ENCODE peak calls at places on chromosomes 4 and X, in eight cellular contexts. One of them, this sample, is unnamed.
A peak's percentile ranks its signal among the peaks of the same experiment; 100 is the strongest.

GRCh38 chr4:41709844-41710481 is 38.6 kb downstream of the PHOX2B start:
- DNase-seq in AG10803: peak; percentile 32
- DNase-seq in H9: no peak
- DNase-seq in neural progenitor cell: no peak
- DNase-seq in hepatocyte: peak; percentile 51
- DNase-seq in AG04449: peak; percentile 19
- DNase-seq in progenitor cell of endocrine pancreas: no peak
- DNase-seq in mucosa of descending colon: no peak
- DNase-seq in this sample: peak; percentile 64

GRCh38 chr4:52824603-52825310 is 37.4 kb upstream of the RASL11B start:
- DNase-seq in H9: peak; percentile 21
- DNase-seq in neural progenitor cell: peak; percentile 13
- DNase-seq in hepatocyte: peak; percentile 61
- DNase-seq in progenitor cell of endocrine pancreas: no peak
- DNase-seq in AG10803: peak; percentile 76
- DNase-seq in mucosa of descending colon: no peak
- DNase-seq in AG04449: no peak
- DNase-seq in this sample: peak; percentile 32

GRCh38 chr4:124278477-124278876 is 434.1 kb downstream of the ANKRD50 start:
- DNase-seq in mucosa of descending colon: no peak
- DNase-seq in AG10803: peak; percentile 17
- DNase-seq in AG04449: no peak
- DNase-seq in neural progenitor cell: no peak
- DNase-seq in progenitor cell of endocrine pancreas: no peak
- DNase-seq in H9: no peak
- DNase-seq in hepatocyte: no peak
- DNase-seq in this sample: peak; percentile 45

GRCh38 chrX:112841114-112841819 is 636 bp upstream of the AMOT start:
- DNase-seq in AG10803: peak; percentile 81
- DNase-seq in H9: peak; percentile 92
- DNase-seq in progenitor cell of endocrine pancreas: peak; percentile 81
- DNase-seq in neural progenitor cell: peak; percentile 96
- DNase-seq in AG04449: no peak
- DNase-seq in mucosa of descending colon: peak; percentile 88
- DNase-seq in hepatocyte: peak; percentile 98
- DNase-seq in this sample: peak; percentile 57

GRCh38 chrX:142095816-142096215 is 109.3 kb downstream of the MAGEC2 start:
- DNase-seq in H9: no peak
- DNase-seq in mucosa of descending colon: no peak
- DNase-seq in hepatocyte: peak; percentile 7
- DNase-seq in AG04449: no peak
- DNase-seq in neural progenitor cell: no peak
- DNase-seq in progenitor cell of endocrine pancreas: no peak
- DNase-seq in AG10803: no peak
- DNase-seq in this sample: no peak

GRCh38 chrX:40952855-40953254 is 132.4 kb upstream of the USP9X start:
- DNase-seq in mucosa of descending colon: no peak
- DNase-seq in progenitor cell of endocrine pancreas: no peak
- DNase-seq in neural progenitor cell: no peak
- DNase-seq in AG04449: no peak
- DNase-seq in AG10803: no peak
- DNase-seq in H9: no peak
- DNase-seq in hepatocyte: no peak
- DNase-seq in this sample: no peak

GRCh38 chr4:83339573-83339972 is 4.9 kb upstream of the HPSE start:
- DNase-seq in neural progenitor cell: no peak
- DNase-seq in AG10803: no peak
- DNase-seq in progenitor cell of endocrine pancreas: no peak
- DNase-seq in AG04449: no peak
- DNase-seq in mucosa of descending colon: no peak
- DNase-seq in H9: no peak
- DNase-seq in hepatocyte: no peak
- DNase-seq in this sample: no peak

GRCh38 chrX:48663241-48663640 is 20.4 kb upstream of the WAS start:
- DNase-seq in neural progenitor cell: no peak
- DNase-seq in H9: no peak
- DNase-seq in AG04449: no peak
- DNase-seq in AG10803: no peak
- DNase-seq in hepatocyte: no peak
- DNase-seq in mucosa of descending colon: no peak
- DNase-seq in progenitor cell of endocrine pancreas: no peak
- DNase-seq in this sample: no peak

GRCh38 chr4:99640676-99641075 is 17.0 kb downstream of the C4orf54 start:
- DNase-seq in AG10803: no peak
- DNase-seq in mucosa of descending colon: no peak
- DNase-seq in H9: no peak
- DNase-seq in AG04449: no peak
- DNase-seq in neural progenitor cell: peak; percentile 50
- DNase-seq in hepatocyte: no peak
- DNase-seq in progenitor cell of endocrine pancreas: no peak
- DNase-seq in this sample: no peak

GRCh38 chrX:63354484-63354883 is 3.4 kb upstream of the SPIN4 start:
- DNase-seq in neural progenitor cell: no peak
- DNase-seq in AG10803: no peak
- DNase-seq in H9: no peak
- DNase-seq in mucosa of descending colon: no peak
- DNase-seq in AG04449: no peak
- DNase-seq in hepatocyte: no peak
- DNase-seq in progenitor cell of endocrine pancreas: no peak
- DNase-seq in this sample: no peak

GRCh38 chr4:188297873-188298272 is 158.6 kb downstream of the TRIML1 start:
- DNase-seq in neural progenitor cell: no peak
- DNase-seq in H9: no peak
- DNase-seq in hepatocyte: no peak
- DNase-seq in progenitor cell of endocrine pancreas: no peak
- DNase-seq in mucosa of descending colon: no peak
- DNase-seq in AG10803: peak; percentile 6
- DNase-seq in AG04449: peak; percentile 12
- DNase-seq in this sample: peak; percentile 6

GRCh38 chr4:40264995-40265909 is 68.4 kb downstream of the RHOH start:
- DNase-seq in progenitor cell of endocrine pancreas: no peak
- DNase-seq in H9: no peak
- DNase-seq in AG04449: no peak
- DNase-seq in neural progenitor cell: peak; percentile 15
- DNase-seq in mucosa of descending colon: peak; percentile 57
- DNase-seq in AG10803: no peak
- DNase-seq in hepatocyte: peak; percentile 30
- DNase-seq in this sample: no peak

GRCh38 chr4:156109943-156110925 is 156.6 kb upstream of the CTSO start:
- DNase-seq in AG04449: no peak
- DNase-seq in H9: peak; percentile 49
- DNase-seq in hepatocyte: peak; percentile 28
- DNase-seq in neural progenitor cell: no peak
- DNase-seq in mucosa of descending colon: no peak
- DNase-seq in AG10803: peak; percentile 66
- DNase-seq in progenitor cell of endocrine pancreas: no peak
- DNase-seq in this sample: peak; percentile 12

GRCh38 chr4:84568496-84568895 is 14.4 kb upstream of the CDS1 start:
- DNase-seq in AG04449: no peak
- DNase-seq in H9: no peak
- DNase-seq in neural progenitor cell: no peak
- DNase-seq in mucosa of descending colon: no peak
- DNase-seq in progenitor cell of endocrine pancreas: no peak
- DNase-seq in hepatocyte: no peak
- DNase-seq in AG10803: peak; percentile 17
- DNase-seq in this sample: no peak

GRCh38 chr4:171588764-171589163 is 224.4 kb upstream of the GALNTL6 start:
- DNase-seq in hepatocyte: no peak
- DNase-seq in neural progenitor cell: no peak
- DNase-seq in mucosa of descending colon: no peak
- DNase-seq in progenitor cell of endocrine pancreas: no peak
- DNase-seq in AG04449: no peak
- DNase-seq in AG10803: no peak
- DNase-seq in H9: no peak
- DNase-seq in this sample: no peak

GRCh38 chr4:171599628-171600027 is 213.6 kb upstream of the GALNTL6 start:
- DNase-seq in progenitor cell of endocrine pancreas: no peak
- DNase-seq in hepatocyte: no peak
- DNase-seq in mucosa of descending colon: no peak
- DNase-seq in H9: no peak
- DNase-seq in AG10803: no peak
- DNase-seq in AG04449: no peak
- DNase-seq in neural progenitor cell: no peak
- DNase-seq in this sample: no peak

DNA sequence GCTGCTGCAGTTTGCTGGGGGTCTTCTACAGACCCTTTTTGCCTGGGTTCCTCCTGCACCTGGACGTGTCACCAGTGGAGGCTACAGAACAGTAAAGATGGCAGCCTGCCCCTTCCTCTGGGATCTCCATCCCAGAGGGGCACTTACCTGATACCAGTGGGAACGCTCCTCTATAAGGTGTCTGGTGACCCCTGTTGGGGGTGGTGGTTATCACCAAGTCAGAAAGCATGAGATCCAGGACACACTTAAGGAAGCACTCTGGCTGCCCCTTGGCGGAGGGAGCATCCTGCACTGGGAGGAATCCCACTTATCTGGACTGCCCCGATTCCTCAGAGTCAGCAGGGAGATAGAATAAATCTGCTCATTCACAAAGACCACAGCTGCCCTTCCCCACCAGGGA is 218.9 kb upstream of the GALNTL6 start:
- DNase-seq in hepatocyte: no peak
- DNase-seq in neural progenitor cell: no peak
- DNase-seq in AG04449: no peak
- DNase-seq in mucosa of descending colon: no peak
- DNase-seq in progenitor cell of endocrine pancreas: no peak
- DNase-seq in AG10803: no peak
- DNase-seq in H9: peak; percentile 34
- DNase-seq in this sample: no peak
- TF ChIP-seq CTCF in hepatocyte: no peak
- TF ChIP-seq CTCF in neural progenitor cell: peak; percentile 19
- TF ChIP-seq CTCF in AG04449: no peak
- TF ChIP-seq CTCF in mucosa of descending colon: no peak
- TF ChIP-seq CTCF in progenitor cell of endocrine pancreas: peak; percentile 7
- TF ChIP-seq CTCF in AG10803: no peak
- TF ChIP-seq CTCF in H9: peak; percentile 42
- TF ChIP-seq CTCF in this sample: no peak

GRCh38 chr4:177077572-177077971 is 232.1 kb upstream of the NEIL3 start:
- DNase-seq in AG10803: no peak
- DNase-seq in neural progenitor cell: no peak
- DNase-seq in H9: no peak
- DNase-seq in mucosa of descending colon: no peak
- DNase-seq in progenitor cell of endocrine pancreas: no peak
- DNase-seq in AG04449: no peak
- DNase-seq in hepatocyte: no peak
- DNase-seq in this sample: no peak

GRCh38 chr4:177077095-177077494 is 232.6 kb upstream of the NEIL3 start:
- DNase-seq in neural progenitor cell: no peak
- DNase-seq in mucosa of descending colon: no peak
- DNase-seq in AG10803: no peak
- DNase-seq in AG04449: no peak
- DNase-seq in progenitor cell of endocrine pancreas: no peak
- DNase-seq in H9: no peak
- DNase-seq in hepatocyte: no peak
- DNase-seq in this sample: no peak

GRCh38 chr4:177080388-177080787 is 229.3 kb upstream of the NEIL3 start:
- DNase-seq in mucosa of descending colon: no peak
- DNase-seq in H9: no peak
- DNase-seq in AG10803: no peak
- DNase-seq in AG04449: no peak
- DNase-seq in progenitor cell of endocrine pancreas: no peak
- DNase-seq in hepatocyte: no peak
- DNase-seq in neural progenitor cell: no peak
- DNase-seq in this sample: no peak

DNA sequence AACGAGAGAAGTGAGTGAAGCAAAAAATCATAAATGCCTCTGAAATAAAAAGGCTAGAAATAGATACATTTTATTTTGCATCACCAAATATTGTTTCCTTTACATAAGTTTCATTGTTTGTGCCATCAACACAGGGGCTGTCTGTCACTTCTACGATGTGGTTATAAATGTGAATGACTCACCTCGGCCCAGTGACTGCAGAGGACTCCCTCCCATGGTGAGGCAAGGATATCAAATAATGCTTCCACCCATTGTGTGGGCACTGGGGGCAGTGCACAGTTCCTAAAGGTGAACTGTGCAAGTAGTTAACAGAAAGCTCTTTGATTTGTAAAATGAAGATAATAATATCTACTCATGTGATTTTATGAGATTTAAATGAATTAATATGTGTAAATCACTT is 230.3 kb upstream of the NEIL3 start:
- DNase-seq in AG10803: no peak
- DNase-seq in mucosa of descending colon: no peak
- DNase-seq in H9: no peak
- DNase-seq in neural progenitor cell: no peak
- DNase-seq in hepatocyte: no peak
- DNase-seq in AG04449: no peak
- DNase-seq in progenitor cell of endocrine pancreas: no peak
- DNase-seq in this sample: peak; percentile 3
- TF ChIP-seq CTCF in AG10803: no peak
- TF ChIP-seq CTCF in mucosa of descending colon: no peak
- TF ChIP-seq CTCF in H9: no peak
- TF ChIP-seq CTCF in neural progenitor cell: no peak
- TF ChIP-seq CTCF in hepatocyte: no peak
- TF ChIP-seq CTCF in AG04449: no peak
- TF ChIP-seq CTCF in progenitor cell of endocrine pancreas: no peak
- TF ChIP-seq CTCF in this sample: peak; percentile 19

GRCh38 chr4:11805837-11806236 is 377.1 kb upstream of the HS3ST1 start:
- DNase-seq in hepatocyte: peak; percentile 48
- DNase-seq in mucosa of descending colon: no peak
- DNase-seq in progenitor cell of endocrine pancreas: no peak
- DNase-seq in H9: no peak
- DNase-seq in neural progenitor cell: peak; percentile 8
- DNase-seq in AG04449: no peak
- DNase-seq in AG10803: no peak
- DNase-seq in this sample: no peak
- TF ChIP-seq CTCF in hepatocyte: peak; percentile 57
- TF ChIP-seq CTCF in mucosa of descending colon: peak; percentile 15
- TF ChIP-seq CTCF in progenitor cell of endocrine pancreas: peak; percentile 55
- TF ChIP-seq CTCF in H9: peak; percentile 58
- TF ChIP-seq CTCF in neural progenitor cell: peak; percentile 46
- TF ChIP-seq CTCF in AG04449: no peak
- TF ChIP-seq CTCF in AG10803: no peak
- TF ChIP-seq CTCF in this sample: peak; percentile 44

GRCh38 chrX:131791608-131792355 is 231.3 kb upstream of the STK26 start:
- DNase-seq in hepatocyte: no peak
- DNase-seq in neural progenitor cell: no peak
- DNase-seq in AG10803: no peak
- DNase-seq in progenitor cell of endocrine pancreas: no peak
- DNase-seq in mucosa of descending colon: no peak
- DNase-seq in H9: no peak
- DNase-seq in AG04449: no peak
- DNase-seq in this sample: no peak

GRCh38 chrX:131795442-131796229 is 227.5 kb upstream of the STK26 start:
- DNase-seq in progenitor cell of endocrine pancreas: no peak
- DNase-seq in AG04449: no peak
- DNase-seq in AG10803: no peak
- DNase-seq in hepatocyte: no peak
- DNase-seq in mucosa of descending colon: no peak
- DNase-seq in neural progenitor cell: no peak
- DNase-seq in H9: no peak
- DNase-seq in this sample: no peak

GRCh38 chrX:131789664-131790063 is 233.4 kb upstream of the STK26 start:
- DNase-seq in AG04449: no peak
- DNase-seq in neural progenitor cell: no peak
- DNase-seq in mucosa of descending colon: no peak
- DNase-seq in progenitor cell of endocrine pancreas: no peak
- DNase-seq in H9: no peak
- DNase-seq in AG10803: no peak
- DNase-seq in hepatocyte: no peak
- DNase-seq in this sample: no peak

GRCh38 chrX:131792356-131792749 is 230.7 kb upstream of the STK26 start:
- DNase-seq in AG04449: no peak
- DNase-seq in neural progenitor cell: no peak
- DNase-seq in hepatocyte: no peak
- DNase-seq in mucosa of descending colon: peak; percentile 88
- DNase-seq in H9: no peak
- DNase-seq in progenitor cell of endocrine pancreas: no peak
- DNase-seq in AG10803: peak; percentile 23
- DNase-seq in this sample: no peak

GRCh38 chrX:131792789-131793462 is 230.2 kb upstream of the STK26 start:
- DNase-seq in progenitor cell of endocrine pancreas: no peak
- DNase-seq in mucosa of descending colon: peak; percentile 76
- DNase-seq in hepatocyte: no peak
- DNase-seq in AG04449: no peak
- DNase-seq in AG10803: peak; percentile 42
- DNase-seq in neural progenitor cell: no peak
- DNase-seq in H9: no peak
- DNase-seq in this sample: peak; percentile 22
- TF ChIP-seq CTCF in progenitor cell of endocrine pancreas: no peak
- TF ChIP-seq CTCF in mucosa of descending colon: no peak
- TF ChIP-seq CTCF in hepatocyte: no peak
- TF ChIP-seq CTCF in AG04449: no peak
- TF ChIP-seq CTCF in AG10803: no peak
- TF ChIP-seq CTCF in neural progenitor cell: no peak
- TF ChIP-seq CTCF in H9: peak; percentile 21
- TF ChIP-seq CTCF in this sample: peak; percentile 36